ENCODE peak calls at places on chromosomes 11 and 22, in six cellular contexts. One of them, this sample, is unnamed.

GRCh38 chr22:30730351-30730750 is 35.7 kb downstream of the OSBP2 start:
- DNase-seq in OCI-LY7: no peak
- DNase-seq in cardiac muscle cell: peak; percentile 45
- DNase-seq in GM20000: no peak
- DNase-seq in upper lobe of left lung: no peak
- DNase-seq in choroid plexus epithelial cell: no peak
- DNase-seq in this sample: no peak

GRCh38 chr11:6498121-6498520 is 1.0 kb downstream of the DNHD1 start:
- DNase-seq in OCI-LY7: no peak
- DNase-seq in cardiac muscle cell: no peak
- DNase-seq in GM20000: no peak
- DNase-seq in upper lobe of left lung: no peak
- DNase-seq in choroid plexus epithelial cell: peak; percentile 52
- DNase-seq in this sample: no peak

GRCh38 chr22:37259540-37260029 is 15.5 kb upstream of the RAC2 start:
- DNase-seq in OCI-LY7: peak; percentile 33
- DNase-seq in cardiac muscle cell: peak; percentile 68
- DNase-seq in GM20000: no peak
- DNase-seq in upper lobe of left lung: no peak
- DNase-seq in choroid plexus epithelial cell: peak; percentile 80
- DNase-seq in this sample: no peak

GRCh38 chr22:35915477-35916013 is 113.1 kb downstream of the RBFOX2 start:
- DNase-seq in OCI-LY7: no peak
- DNase-seq in cardiac muscle cell: no peak
- DNase-seq in GM20000: no peak
- DNase-seq in upper lobe of left lung: no peak
- DNase-seq in choroid plexus epithelial cell: peak; percentile 21
- DNase-seq in this sample: no peak

GRCh38 chr22:31474743-31475142 is 14.9 kb downstream of the EIF4ENIF1 start:
- DNase-seq in OCI-LY7: no peak
- DNase-seq in cardiac muscle cell: no peak
- DNase-seq in GM20000: no peak
- DNase-seq in upper lobe of left lung: no peak
- DNase-seq in choroid plexus epithelial cell: peak; percentile 98
- DNase-seq in this sample: no peak

GRCh38 chr22:47372596-47373385 is 610.3 kb downstream of the TBC1D22A start:
- DNase-seq in OCI-LY7: no peak
- DNase-seq in cardiac muscle cell: no peak
- DNase-seq in GM20000: no peak
- DNase-seq in upper lobe of left lung: peak; percentile 18
- DNase-seq in choroid plexus epithelial cell: no peak
- DNase-seq in this sample: no peak

GRCh38 chr11:44936527-44936926 is 14.2 kb downstream of the TP53I11 start:
- DNase-seq in OCI-LY7: peak; percentile 80
- DNase-seq in cardiac muscle cell: peak; percentile 83
- DNase-seq in GM20000: peak; percentile 81
- DNase-seq in upper lobe of left lung: peak; percentile 81
- DNase-seq in choroid plexus epithelial cell: peak; percentile 91
- DNase-seq in this sample: peak; percentile 87

GRCh38 chr11:1505480-1505879 is 18.9 kb upstream of the MOB2 start:
- DNase-seq in OCI-LY7: no peak
- DNase-seq in cardiac muscle cell: no peak
- DNase-seq in GM20000: no peak
- DNase-seq in upper lobe of left lung: no peak
- DNase-seq in choroid plexus epithelial cell: no peak
- DNase-seq in this sample: no peak

GRCh38 chr11:11581493-11581880 is 40.3 kb downstream of the GALNT18 start:
- DNase-seq in OCI-LY7: no peak
- DNase-seq in cardiac muscle cell: no peak
- DNase-seq in GM20000: no peak
- DNase-seq in upper lobe of left lung: no peak
- DNase-seq in choroid plexus epithelial cell: no peak
- DNase-seq in this sample: no peak

GRCh38 chr11:11579012-11579755 is 42.6 kb downstream of the GALNT18 start:
- DNase-seq in OCI-LY7: no peak
- DNase-seq in cardiac muscle cell: no peak
- DNase-seq in GM20000: no peak
- DNase-seq in upper lobe of left lung: no peak
- DNase-seq in choroid plexus epithelial cell: no peak
- DNase-seq in this sample: no peak

GRCh38 chr11:11578542-11578941 is 43.3 kb downstream of the GALNT18 start:
- DNase-seq in OCI-LY7: no peak
- DNase-seq in cardiac muscle cell: no peak
- DNase-seq in GM20000: no peak
- DNase-seq in upper lobe of left lung: no peak
- DNase-seq in choroid plexus epithelial cell: no peak
- DNase-seq in this sample: no peak

GRCh38 chr11:11580831-11581492 is 40.8 kb downstream of the GALNT18 start:
- DNase-seq in OCI-LY7: no peak
- DNase-seq in cardiac muscle cell: no peak
- DNase-seq in GM20000: no peak
- DNase-seq in upper lobe of left lung: no peak
- DNase-seq in choroid plexus epithelial cell: no peak
- DNase-seq in this sample: no peak

GRCh38 chr11:11580012-11580411 is 41.8 kb downstream of the GALNT18 start:
- DNase-seq in OCI-LY7: no peak
- DNase-seq in cardiac muscle cell: no peak
- DNase-seq in GM20000: no peak
- DNase-seq in upper lobe of left lung: no peak
- DNase-seq in choroid plexus epithelial cell: no peak
- DNase-seq in this sample: no peak
- TF ChIP-seq CTCF in OCI-LY7: no peak
- TF ChIP-seq CTCF in cardiac muscle cell: no peak
- TF ChIP-seq CTCF in GM20000: no peak
- TF ChIP-seq CTCF in upper lobe of left lung: no peak
- TF ChIP-seq CTCF in choroid plexus epithelial cell: no peak
- TF ChIP-seq CTCF in this sample: no peak

GRCh38 chr11:25272214-25272613 is 775.4 kb downstream of the LUZP2 start:
- DNase-seq in OCI-LY7: no peak
- DNase-seq in cardiac muscle cell: no peak
- DNase-seq in GM20000: no peak
- DNase-seq in upper lobe of left lung: no peak
- DNase-seq in choroid plexus epithelial cell: no peak
- DNase-seq in this sample: no peak
- TF ChIP-seq CTCF in OCI-LY7: no peak
- TF ChIP-seq CTCF in cardiac muscle cell: no peak
- TF ChIP-seq CTCF in GM20000: no peak
- TF ChIP-seq CTCF in upper lobe of left lung: no peak
- TF ChIP-seq CTCF in choroid plexus epithelial cell: no peak
- TF ChIP-seq CTCF in this sample: no peak

GRCh38 chr11:89405629-89406028 is 85.5 kb downstream of the NOX4 start:
- DNase-seq in OCI-LY7: no peak
- DNase-seq in cardiac muscle cell: peak; percentile 30
- DNase-seq in GM20000: no peak
- DNase-seq in upper lobe of left lung: no peak
- DNase-seq in choroid plexus epithelial cell: peak; percentile 45
- DNase-seq in this sample: no peak
- TF ChIP-seq CTCF in OCI-LY7: peak; percentile 21
- TF ChIP-seq CTCF in cardiac muscle cell: peak; percentile 6
- TF ChIP-seq CTCF in GM20000: no peak
- TF ChIP-seq CTCF in upper lobe of left lung: no peak
- TF ChIP-seq CTCF in choroid plexus epithelial cell: peak; percentile 44
- TF ChIP-seq CTCF in this sample: no peak

GRCh38 chr11:16587670-16588069 is 150.8 kb upstream of the C11orf58 start:
- DNase-seq in OCI-LY7: no peak
- DNase-seq in cardiac muscle cell: no peak
- DNase-seq in GM20000: no peak
- DNase-seq in upper lobe of left lung: no peak
- DNase-seq in choroid plexus epithelial cell: no peak
- DNase-seq in this sample: no peak

GRCh38 chr11:16584569-16584968 is 153.9 kb upstream of the C11orf58 start:
- DNase-seq in OCI-LY7: no peak
- DNase-seq in cardiac muscle cell: no peak
- DNase-seq in GM20000: no peak
- DNase-seq in upper lobe of left lung: no peak
- DNase-seq in choroid plexus epithelial cell: no peak
- DNase-seq in this sample: no peak
- TF ChIP-seq CTCF in OCI-LY7: no peak
- TF ChIP-seq CTCF in cardiac muscle cell: no peak
- TF ChIP-seq CTCF in GM20000: no peak
- TF ChIP-seq CTCF in upper lobe of left lung: no peak
- TF ChIP-seq CTCF in choroid plexus epithelial cell: no peak
- TF ChIP-seq CTCF in this sample: no peak

GRCh38 chr11:113885897-113886296 is 10.5 kb upstream of the USP28 start:
- DNase-seq in OCI-LY7: no peak
- DNase-seq in cardiac muscle cell: no peak
- DNase-seq in GM20000: no peak
- DNase-seq in upper lobe of left lung: no peak
- DNase-seq in choroid plexus epithelial cell: no peak
- DNase-seq in this sample: no peak

GRCh38 chr11:113888848-113889247 is 13.5 kb upstream of the USP28 start:
- DNase-seq in OCI-LY7: no peak
- DNase-seq in cardiac muscle cell: no peak
- DNase-seq in GM20000: no peak
- DNase-seq in upper lobe of left lung: no peak
- DNase-seq in choroid plexus epithelial cell: no peak
- DNase-seq in this sample: no peak

GRCh38 chr11:113881856-113882255 is 6.5 kb upstream of the USP28 start:
- DNase-seq in OCI-LY7: no peak
- DNase-seq in cardiac muscle cell: no peak
- DNase-seq in GM20000: no peak
- DNase-seq in upper lobe of left lung: no peak
- DNase-seq in choroid plexus epithelial cell: no peak
- DNase-seq in this sample: no peak

GRCh38 chr11:113880966-113881365 is 5.6 kb upstream of the USP28 start:
- DNase-seq in OCI-LY7: no peak
- DNase-seq in cardiac muscle cell: no peak
- DNase-seq in GM20000: no peak
- DNase-seq in upper lobe of left lung: no peak
- DNase-seq in choroid plexus epithelial cell: no peak
- DNase-seq in this sample: no peak

DNA sequence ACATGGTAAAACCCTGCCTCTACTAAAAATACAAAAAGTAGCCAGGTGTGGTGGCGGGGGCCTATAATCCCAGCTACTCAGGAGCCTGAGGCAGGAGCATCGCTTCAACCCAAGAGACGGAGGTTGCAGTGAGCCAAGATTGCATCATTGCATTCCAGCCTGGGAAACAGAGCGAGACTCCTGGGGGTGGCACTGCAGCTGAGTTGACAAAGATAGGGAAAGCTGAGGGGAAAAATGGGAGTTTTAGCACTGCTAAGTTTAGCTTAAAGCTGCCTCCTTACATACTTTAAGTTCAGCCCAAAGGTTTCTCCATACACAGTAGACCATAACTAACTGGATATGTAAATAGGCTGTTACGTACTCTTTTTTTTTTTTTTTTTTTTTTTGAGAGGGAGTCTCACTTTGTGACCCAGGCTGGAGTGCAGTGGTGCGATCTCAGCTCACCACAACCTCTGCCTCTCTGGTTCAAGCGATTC is 9.0 kb upstream of the USP28 start:
- DNase-seq in OCI-LY7: no peak
- DNase-seq in cardiac muscle cell: no peak
- DNase-seq in GM20000: no peak
- DNase-seq in upper lobe of left lung: no peak
- DNase-seq in choroid plexus epithelial cell: peak; percentile 61
- DNase-seq in this sample: no peak
- TF ChIP-seq CTCF in OCI-LY7: no peak
- TF ChIP-seq CTCF in cardiac muscle cell: no peak
- TF ChIP-seq CTCF in GM20000: no peak
- TF ChIP-seq CTCF in upper lobe of left lung: no peak
- TF ChIP-seq CTCF in choroid plexus epithelial cell: no peak
- TF ChIP-seq CTCF in this sample: no peak

DNA sequence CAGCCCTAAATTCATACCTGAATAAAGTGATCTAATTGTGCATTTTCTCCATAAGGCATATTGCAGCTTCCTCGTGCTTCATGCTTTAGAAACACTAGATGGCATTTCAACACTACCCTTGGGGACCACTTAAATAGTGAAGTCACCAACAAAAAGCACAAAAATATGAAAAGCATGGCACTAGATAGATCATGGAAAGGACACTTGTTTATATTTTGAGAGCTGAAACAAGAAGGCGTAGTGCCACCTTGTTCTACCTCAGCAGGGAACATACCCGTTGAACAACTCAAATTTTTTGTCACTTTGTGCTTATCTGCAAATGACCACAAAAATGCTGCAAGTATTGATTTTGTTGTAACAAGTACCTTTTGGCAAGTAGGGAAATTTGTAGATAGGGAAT is 8.6 kb downstream of the TBCEL start:
- DNase-seq in OCI-LY7: no peak
- DNase-seq in cardiac muscle cell: no peak
- DNase-seq in GM20000: no peak
- DNase-seq in upper lobe of left lung: peak; percentile 31
- DNase-seq in choroid plexus epithelial cell: peak; percentile 24
- DNase-seq in this sample: no peak
- TF ChIP-seq CTCF in OCI-LY7: peak; percentile 18
- TF ChIP-seq CTCF in cardiac muscle cell: no peak
- TF ChIP-seq CTCF in GM20000: no peak
- TF ChIP-seq CTCF in upper lobe of left lung: no peak
- TF ChIP-seq CTCF in choroid plexus epithelial cell: no peak
- TF ChIP-seq CTCF in this sample: no peak

DNA sequence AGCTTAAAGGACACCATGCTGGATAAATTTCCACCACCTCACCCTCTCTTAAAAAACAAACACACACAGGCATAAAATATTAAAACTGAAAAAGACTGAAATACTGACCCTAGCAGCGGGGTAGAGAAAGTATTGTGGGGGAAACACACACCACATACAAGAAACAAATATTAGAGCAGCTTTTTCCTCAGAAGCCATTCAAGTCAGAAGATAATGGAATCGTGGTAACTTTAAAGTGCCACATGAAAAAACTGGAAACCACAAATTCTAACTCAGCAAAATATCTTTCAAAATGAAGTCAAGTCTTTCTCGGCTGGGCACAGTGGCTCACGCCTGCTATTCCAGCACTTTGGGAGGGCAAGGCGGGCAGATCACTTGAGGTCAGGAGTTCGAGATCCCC is 223.2 kb downstream of the DYNC2H1 start:
- DNase-seq in OCI-LY7: no peak
- DNase-seq in cardiac muscle cell: no peak
- DNase-seq in GM20000: no peak
- DNase-seq in upper lobe of left lung: no peak
- DNase-seq in choroid plexus epithelial cell: no peak
- DNase-seq in this sample: no peak
- TF ChIP-seq CTCF in OCI-LY7: no peak
- TF ChIP-seq CTCF in cardiac muscle cell: no peak
- TF ChIP-seq CTCF in GM20000: no peak
- TF ChIP-seq CTCF in upper lobe of left lung: no peak
- TF ChIP-seq CTCF in choroid plexus epithelial cell: no peak
- TF ChIP-seq CTCF in this sample: no peak

This sample was measured in GM13976.